ENCODE peak calls at places on chromosome 4, in seven cellular contexts. S is activated naive CD4-positive, alpha-beta T cell; Y is EH; K is LoVo; L is activated T-helper 9 cell treated with anti-CD3 and anti-CD28 coated beads, Interleukin-2, amount 50 U/mL, for 16 hours; F is stimulated activated CD8-positive, alpha-beta memory T cell treated with anti-CD3 and anti-CD28 coated beads, Interleukin-4, amount 100 ng/mL, for 4 hours; J is hypothalamus. I is an unnamed sample.
A peak's percentile ranks its signal among the peaks of the same experiment; 100 is the strongest.

GRCh38 chr4:72352746-72353145 is 216.3 kb downstream of the ADAMTS3 start:
- DNase-seq in J (no peak), S (no peak), Y (peak; percentile 81), L (no peak), F (no peak), K (no peak), I (no peak)

GRCh38 chr4:25103423-25103822 is 56.8 kb downstream of the SEPSECS start:
- DNase-seq in L (no peak), S (no peak), J (no peak), Y (no peak), F (no peak), K (no peak), I (no peak)

GRCh38 chr4:42985971-42986370 is 93.5 kb downstream of the GRXCR1 start:
- DNase-seq in L (no peak), K (no peak), Y (no peak), F (no peak), J (no peak), S (no peak), I (no peak)

GRCh38 chr4:176758731-176759130 is 34.0 kb downstream of the VEGFC start:
- DNase-seq in L (no peak), S (no peak), Y (no peak), F (no peak), J (no peak), K (no peak), I (no peak)

GRCh38 chr4:159446266-159446976 is 343.5 kb downstream of the RAPGEF2 start:
- DNase-seq in F (no peak), K (peak; percentile 84), Y (peak; percentile 86), S (no peak), L (no peak), J (no peak), I (peak; percentile 46)

GRCh38 chr4:3745886-3746656 is 20.1 kb upstream of the ADRA2C start:
- DNase-seq in S (no peak), K (no peak), Y (peak; percentile 51), L (no peak), J (no peak), F (no peak), I (no peak)

GRCh38 chr4:123748806-123749205 is 352.2 kb downstream of the SPRY1 start:
- DNase-seq in Y (no peak), J (no peak), S (no peak), F (no peak), K (no peak), L (no peak), I (no peak)

GRCh38 chr4:36281384-36282106 is at the start of gene DTHD1:
- DNase-seq in L (no peak), K (no peak), J (no peak), Y (no peak), F (no peak), S (no peak), I (no peak)

GRCh38 chr4:140750470-140750869 is 5.7 kb downstream of the TBC1D9 start:
- DNase-seq in K (no peak), F (no peak), L (no peak), J (no peak), Y (no peak), S (no peak), I (no peak)

GRCh38 chr4:181956502-181956901 is 286.7 kb upstream of the TENM3 start:
- DNase-seq in K (no peak), S (no peak), J (no peak), Y (peak; percentile 62), L (no peak), F (no peak), I (no peak)

GRCh38 chr4:143382539-143382938 is 45.9 kb downstream of the GAB1 start:
- DNase-seq in S (no peak), L (no peak), F (no peak), Y (no peak), J (no peak), K (no peak), I (no peak)

GRCh38 chr4:55184600-55185523 is 59.5 kb upstream of the KDR start:
- DNase-seq in Y (peak; percentile 59), L (no peak), F (no peak), K (no peak), J (no peak), S (no peak), I (no peak)

GRCh38 chr4:1604706-1605205 is 79.4 kb downstream of the FAM53A start:
- DNase-seq in K (no peak), J (no peak), L (no peak), Y (no peak), F (no peak), S (no peak), I (no peak)

GRCh38 chr4:55637272-55637820 is 1.2 kb upstream of the NMU start:
- DNase-seq in S (no peak), K (no peak), L (no peak), J (no peak), Y (no peak), F (no peak), I (no peak)

GRCh38 chr4:10456270-10457254 is 664 bp downstream of the ZNF518B start:
- DNase-seq in J (no peak), Y (peak; percentile 72), K (no peak), L (peak; percentile 45), F (peak; percentile 30), S (peak; percentile 48), I (no peak)

GRCh38 chr4:74262522-74262921 is 45.7 kb upstream of the EPGN start:
- DNase-seq in K (peak; percentile 6), F (no peak), Y (no peak), J (no peak), L (no peak), S (no peak), I (no peak)

GRCh38 chr4:101348367-101348827 is 1.1 kb upstream of the PPP3CA start:
- DNase-seq in F (no peak), L (no peak), S (peak; percentile 7), K (peak; percentile 26), Y (no peak), J (no peak), I (no peak)

GRCh38 chr4:7041851-7042696 is 1.1 kb upstream of the TADA2B start:
- DNase-seq in S (no peak), J (no peak), F (no peak), L (no peak), Y (peak; percentile 77), K (no peak), I (peak; percentile 25)

GRCh38 chr4:105765690-105766407 is 57.3 kb downstream of the GSTCD start:
- DNase-seq in L (no peak), K (peak; percentile 25), F (no peak), S (no peak), Y (peak; percentile 89), J (no peak), I (no peak)

GRCh38 chr4:53476232-53477037 is 99.0 kb downstream of the FIP1L1 start:
- DNase-seq in L (no peak), Y (peak; percentile 99), K (peak; percentile 33), S (no peak), J (no peak), F (no peak), I (no peak)

GRCh38 chr4:95728145-95728544 is 111.7 kb upstream of the PDHA2 start:
- DNase-seq in S (no peak), K (no peak), J (no peak), L (no peak), F (no peak), Y (no peak), I (no peak)

GRCh38 chr4:185915817-185916216 is 103.8 kb upstream of the SORBS2 start:
- DNase-seq in S (no peak), J (no peak), Y (no peak), F (no peak), L (no peak), K (no peak), I (no peak)

GRCh38 chr4:132646186-132646585 is 502.9 kb upstream of the PCDH10 start:
- DNase-seq in L (no peak), Y (no peak), F (no peak), J (no peak), S (no peak), K (no peak), I (no peak)

GRCh38 chr4:45946699-45947098 is 177.2 kb downstream of the GABRG1 start:
- DNase-seq in J (no peak), S (no peak), L (no peak), K (no peak), F (no peak), Y (no peak), I (no peak)

GRCh38 chr4:148103647-148104355 is 338.4 kb downstream of the NR3C2 start:
- DNase-seq in S (no peak), J (no peak), L (no peak), K (no peak), F (no peak), Y (no peak), I (no peak)

GRCh38 chr4:150039790-150040189 is 38.5 kb upstream of the DCLK2 start:
- DNase-seq in S (no peak), F (no peak), Y (no peak), L (no peak), J (no peak), K (no peak), I (no peak)

GRCh38 chr4:152983221-152983620 is 47.1 kb downstream of the FHDC1 start:
- DNase-seq in F (no peak), Y (peak; percentile 50), L (no peak), K (no peak), S (no peak), J (no peak), I (no peak)

GRCh38 chr4:76546282-76547166 is 111.5 kb downstream of the SHROOM3 start:
- DNase-seq in J (no peak), F (no peak), L (no peak), Y (peak; percentile 97), K (peak; percentile 37), S (no peak), I (no peak)

GRCh38 chr4:98248984-98249383 is 12.2 kb upstream of the RAP1GDS1 start:
- DNase-seq in L (no peak), Y (no peak), K (no peak), F (no peak), J (no peak), S (no peak), I (no peak)

GRCh38 chr4:95409127-95409526 is 139.6 kb downstream of the UNC5C start:
- DNase-seq in F (no peak), K (no peak), S (no peak), J (no peak), L (no peak), Y (no peak), I (no peak)

GRCh38 chr4:102157984-102158383 is 187.3 kb downstream of the SLC39A8 start:
- DNase-seq in F (no peak), Y (no peak), S (no peak), K (no peak), J (no peak), L (no peak), I (no peak)

GRCh38 chr4:189773909-189774308 is 166.8 kb upstream of the FRG1 start:
- DNase-seq in J (no peak), K (no peak), F (no peak), L (no peak), S (no peak), Y (no peak), I (no peak)

GRCh38 chr4:8761167-8761823 is 110.3 kb downstream of the HMX1 start:
- DNase-seq in S (no peak), F (no peak), J (no peak), Y (no peak), L (no peak), K (no peak), I (no peak)

GRCh38 chr4:169682360-169683047 is 62.1 kb downstream of the CLCN3 start:
- DNase-seq in L (no peak), K (no peak), S (no peak), Y (peak; percentile 16), J (no peak), F (no peak), I (no peak)

GRCh38 chr4:90317785-90318184 is 190.6 kb downstream of the CCSER1 start:
- DNase-seq in Y (peak; percentile 88), F (no peak), K (no peak), J (no peak), S (no peak), L (no peak), I (no peak)

GRCh38 chr4:140238353-140239041 is 84.5 kb upstream of the MAML3 start:
- DNase-seq in Y (peak; percentile 85), K (no peak), F (no peak), S (no peak), L (no peak), J (no peak), I (peak; percentile 52)

GRCh38 chr4:54547299-54548097 is 110.3 kb upstream of the KIT start:
- DNase-seq in K (no peak), L (no peak), S (no peak), F (no peak), J (no peak), Y (peak; percentile 15), I (no peak)